ENCODE peak calls at places on chromosomes 16 and 17, in four cellular contexts. V is IMR-90, B is neuronal stem cell, E is PC-3. H is an unnamed sample.

GRCh38 chr16:56869513-56870270 is 4.7 kb downstream of the SLC12A3 start:
- DNase-seq in E (peak; percentile 37), B (no peak), V (no peak), H (no peak)

GRCh38 chr16:88357306-88358032 is 25.3 kb upstream of the ZNF469 start:
- DNase-seq in B (no peak), V (no peak), E (no peak), H (no peak)

GRCh38 chr17:35257080-35257701 is 14.3 kb downstream of the SLFN5 start:
- DNase-seq in V (peak; percentile 41), B (no peak), E (peak; percentile 90), H (no peak)

GRCh38 chr17:50289268-50289667 is 15.0 kb downstream of the TMEM92 start:
- DNase-seq in V (peak; percentile 77), B (no peak), E (no peak), H (no peak)

GRCh38 chr17:40086150-40087044 is 14.0 kb downstream of the NR1D1 start:
- DNase-seq in B (no peak), E (peak; percentile 42), V (no peak), H (no peak)

GRCh38 chr16:14510939-14511797 is 118.9 kb downstream of the PARN start:
- DNase-seq in B (no peak), E (peak; percentile 31), V (peak; percentile 74), H (peak; percentile 61)

GRCh38 chr16:89602273-89602951 is 11.0 kb upstream of the DPEP1 start:
- DNase-seq in E (peak; percentile 66), V (peak; percentile 91), B (peak; percentile 70), H (no peak)

GRCh38 chr17:3944485-3945388 is 19.5 kb downstream of the ATP2A3 start:
- DNase-seq in V (peak; percentile 26), E (no peak), B (peak; percentile 82), H (no peak)

GRCh38 chr16:15607700-15608396 is 35.1 kb downstream of the MARF1 start:
- DNase-seq in V (peak; percentile 82), E (no peak), B (no peak), H (no peak)

GRCh38 chr17:15470536-15470935 is 3.1 kb upstream of the CDRT4 start:
- DNase-seq in B (no peak), V (no peak), E (no peak), H (no peak)

GRCh38 chr16:9943121-9943520 is 239.1 kb downstream of the GRIN2A start:
- DNase-seq in B (no peak), V (no peak), E (no peak), H (no peak)

GRCh38 chr16:53457670-53458069 is 23.4 kb downstream of the RBL2 start:
- DNase-seq in V (no peak), B (no peak), E (no peak), H (no peak)

GRCh38 chr17:63040816-63041215 is 74.8 kb downstream of the TANC2 start:
- DNase-seq in V (no peak), B (no peak), E (no peak), H (no peak)

GRCh38 chr17:27489045-27489715 is 32.9 kb downstream of the KSR1 start:
- DNase-seq in V (peak; percentile 59), B (no peak), E (peak; percentile 27), H (no peak)

GRCh38 chr17:12046786-12047185 is 26.1 kb downstream of the MAP2K4 start:
- DNase-seq in V (no peak), B (peak; percentile 31), E (no peak), H (no peak)

GRCh38 chr16:87581867-87582220 is 20.5 kb upstream of the JPH3 start:
- DNase-seq in E (peak; percentile 89), V (peak; percentile 98), B (no peak), H (peak; percentile 54)

GRCh38 chr17:29156781-29157180 is 23.4 kb downstream of the MYO18A start:
- DNase-seq in E (no peak), B (no peak), V (no peak), H (no peak)

GRCh38 chr17:21042434-21043295 is at the start of gene USP22:
- DNase-seq in B (peak; percentile 96), E (no peak), V (no peak), H (no peak)

GRCh38 chr17:45703348-45703747 is 80.8 kb upstream of the CRHR1 start:
- DNase-seq in B (no peak), V (no peak), E (peak; percentile 34), H (no peak)

GRCh38 chr16:4536391-4537106 is 2.0 kb downstream of the CDIP1 start:
- DNase-seq in V (no peak), B (no peak), E (no peak), H (no peak)

GRCh38 chr17:4950757-4951204 is at the start of gene ENO3:
- DNase-seq in B (peak; percentile 76), E (no peak), V (no peak), H (no peak)

GRCh38 chr17:43365356-43365755 is 33.4 kb upstream of the ARL4D start:
- DNase-seq in V (no peak), E (no peak), B (no peak), H (no peak)

GRCh38 chr16:83970430-83970815 is 2.4 kb downstream of the NECAB2 start:
- DNase-seq in V (no peak), E (no peak), B (no peak), H (no peak)

GRCh38 chr17:11889266-11889665 is 108.0 kb downstream of the ZNF18 start:
- DNase-seq in V (no peak), B (no peak), E (no peak), H (no peak)

GRCh38 chr16:59341368-59341767 is 607.3 kb upstream of the GOT2 start:
- DNase-seq in E (no peak), V (no peak), B (no peak), H (no peak)

GRCh38 chr17:15180121-15180561 is 85.0 kb downstream of the PMP22 start:
- DNase-seq in E (no peak), V (no peak), B (no peak), H (no peak)

GRCh38 chr16:3022208-3022696 is 1.5 kb downstream of the HCFC1R1 start:
- DNase-seq in E (peak; percentile 89), B (peak; percentile 73), V (peak; percentile 95), H (no peak)

GRCh38 chr16:83005653-83006160 is 378.9 kb downstream of the CDH13 start:
- DNase-seq in E (no peak), V (peak; percentile 47), B (no peak), H (no peak)

GRCh38 chr16:14399397-14400284 is 230.4 kb downstream of the PARN start:
- DNase-seq in B (no peak), V (peak; percentile 62), E (peak; percentile 67), H (no peak)

GRCh38 chr16:66223176-66223780 is 143.2 kb upstream of the CDH5 start:
- DNase-seq in B (no peak), E (no peak), V (peak; percentile 68), H (no peak)

GRCh38 chr16:28276301-28276700 is 16.0 kb upstream of the SBK1 start:
- DNase-seq in V (no peak), E (no peak), B (no peak), H (no peak)

GRCh38 chr16:7962480-7962879 is 627.8 kb downstream of the TMEM114 start:
- DNase-seq in V (no peak), E (no peak), B (no peak), H (no peak)

GRCh38 chr16:29815032-29815721 is 775 bp upstream of the PAGR1 start:
- DNase-seq in E (no peak), B (no peak), V (no peak), H (no peak)

GRCh38 chr16:891353-891740 is 79.4 kb downstream of the LMF1 start:
- DNase-seq in B (no peak), V (no peak), E (no peak), H (no peak)

GRCh38 chr17:79400989-79401703 is 209.7 kb downstream of the RBFOX3 start:
- DNase-seq in E (peak; percentile 76), B (peak; percentile 67), V (peak; percentile 36), H (no peak)

GRCh38 chr17:35432176-35433074 is at the start of gene SLFN12:
- DNase-seq in V (peak; percentile 98), B (peak; percentile 63), E (no peak), H (peak; percentile 70)

GRCh38 chr17:6274310-6274709 is 160.6 kb downstream of the AIPL1 start:
- DNase-seq in E (no peak), V (no peak), B (no peak), H (no peak)

DNA sequence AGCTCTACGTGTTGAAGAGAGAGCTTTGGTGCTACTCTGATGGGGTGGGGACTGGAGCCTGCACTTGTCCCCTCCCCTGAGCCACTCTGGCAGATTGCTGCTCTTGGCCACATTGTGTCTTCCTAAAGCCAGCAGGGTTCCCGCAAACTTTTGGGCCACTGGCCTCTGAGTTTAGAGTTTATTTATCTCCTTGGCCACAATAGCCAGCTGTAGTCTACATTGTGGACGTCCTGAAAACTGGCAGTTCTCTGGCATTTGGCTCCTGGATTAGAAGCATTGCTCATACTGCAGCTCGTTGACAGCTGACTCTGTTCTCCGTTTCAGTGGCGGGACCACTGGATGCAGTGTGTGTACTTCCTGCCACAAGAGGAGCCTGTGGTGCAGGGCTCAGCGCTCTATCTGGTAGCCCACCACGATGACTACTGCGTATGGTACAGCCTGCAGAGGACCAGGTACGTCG is 34.6 kb downstream of the PRMT7 start:
- DNase-seq in V (peak; percentile 2), E (no peak), B (no peak), H (no peak)
- H3K4me2 ChIP-seq in V (no peak overlapping the region), E (no peak overlapping the region), B (no peak overlapping the region), H (no peak overlapping the region)

DNA sequence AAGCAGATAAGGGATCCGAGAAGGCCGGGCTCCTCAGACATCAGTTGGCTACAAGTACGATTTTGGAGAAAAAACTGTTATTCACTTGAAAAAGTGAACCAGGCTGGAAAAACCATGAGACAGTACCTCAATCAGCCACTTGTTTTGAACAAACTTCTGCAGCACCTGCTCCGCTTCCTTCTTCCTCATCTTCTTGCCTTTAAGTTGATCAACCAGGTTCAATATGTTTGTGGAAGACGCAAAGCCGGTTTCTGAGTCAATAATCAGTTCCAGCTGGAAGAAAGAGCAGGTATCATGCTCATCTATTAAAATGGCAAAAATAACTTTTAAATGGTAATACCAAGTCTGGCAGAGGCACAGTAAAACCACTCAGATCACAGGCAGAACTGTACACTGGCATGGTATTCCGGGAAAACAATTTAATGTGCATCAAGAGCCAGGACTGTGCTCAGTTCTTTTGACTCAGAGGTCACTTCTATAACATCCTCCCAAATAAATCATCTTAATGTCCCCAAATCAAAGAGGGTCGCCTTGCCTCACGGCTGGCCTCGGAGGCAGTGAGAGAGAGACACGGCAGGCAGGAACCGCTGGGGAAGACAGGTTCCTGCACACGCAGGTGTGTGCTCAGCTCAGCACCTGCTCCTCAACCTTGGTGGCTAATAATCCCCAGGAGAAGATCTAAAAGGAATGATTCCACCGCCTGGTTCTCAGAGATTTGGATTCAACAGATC is 29.7 kb downstream of the KDM8 start:
- DNase-seq in V (no peak), E (no peak), B (no peak), H (no peak)
- H3K27ac ChIP-seq in V (no peak overlapping the region), E (no peak overlapping the region), B (no peak overlapping the region), H (no peak overlapping the region)

DNA sequence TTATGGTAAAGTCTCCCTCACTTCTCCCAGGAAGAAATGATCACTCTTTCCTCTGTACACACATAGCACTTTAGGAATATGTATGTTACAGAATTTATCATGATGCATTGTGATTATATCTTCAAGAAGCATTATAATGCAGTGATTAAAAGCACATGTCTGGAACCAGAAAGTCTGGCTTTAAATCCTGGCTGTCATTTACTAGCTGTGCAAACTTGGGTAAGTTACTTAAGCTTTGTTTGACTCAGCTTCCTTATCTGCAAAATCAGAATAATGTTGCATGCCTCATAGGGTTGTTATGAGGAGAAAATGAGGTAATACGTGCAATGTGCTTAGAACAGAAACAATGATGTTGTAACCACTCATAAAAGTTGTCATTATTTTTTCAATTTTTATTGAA is 156.3 kb upstream of the ZKSCAN2 start:
- DNase-seq in V (no peak), B (no peak), E (peak; percentile 41), H (no peak)
- H3K4me2 ChIP-seq in V (no peak overlapping the region), B (no peak overlapping the region), E (no peak overlapping the region), H (no peak overlapping the region)

GRCh38 chr17:54983260-54983659 is 14.7 kb downstream of the STXBP4 start:
- DNase-seq in B (no peak), E (no peak), V (no peak), H (no peak)
- H3K27ac ChIP-seq in B (no peak overlapping the region), E (no peak overlapping the region), V (no peak overlapping the region), H (no peak overlapping the region)